ENCODE peak calls at places on chromosomes 5 and 9, in nine cellular contexts. I is CD8-positive, alpha-beta T cell; B is bronchial epithelial cell; R is astrocyte of the spinal cord; T is brain microvascular endothelial cell; D is PC-3; P is HepG2; G is DND-41; F is pancreas. J is an unnamed sample.

GRCh38 chr9:133252301-133252776 is 22.7 kb downstream of the ABO start:
- DNase-seq in I (no peak), B (peak; percentile 27), R (no peak), T (no peak), D (peak; percentile 59), P (no peak), G (no peak), F (no peak), J (no peak)

GRCh38 chr5:139637438-139638089 is 10.6 kb upstream of the CXXC5 start:
- DNase-seq in I (peak; percentile 74), B (no peak), R (peak; percentile 82), T (no peak), D (peak; percentile 78), P (peak; percentile 78), G (peak; percentile 12), F (peak; percentile 97), J (no peak)

GRCh38 chr5:154103223-154103622 is 64.5 kb downstream of the MFAP3 start:
- DNase-seq in I (no peak), B (no peak), R (no peak), T (no peak), D (no peak), P (no peak), G (peak; percentile 51), F (no peak), J (no peak)

GRCh38 chr9:75488082-75488713 is 399.9 kb downstream of the OSTF1 start:
- DNase-seq in I (no peak), B (no peak), R (no peak), T (no peak), D (no peak), P (no peak), G (no peak), F (no peak), J (no peak)

GRCh38 chr5:71882826-71883744 is 164.0 kb downstream of the CARTPT start:
- DNase-seq in I (no peak), B (peak; percentile 34), R (peak; percentile 55), T (peak; percentile 14), D (peak; percentile 79), P (no peak), G (no peak), F (no peak), J (peak; percentile 55)

GRCh38 chr9:129487658-129488483 is 133.0 kb downstream of the C9orf50 start:
- DNase-seq in I (peak; percentile 64), B (peak; percentile 75), R (peak; percentile 71), T (peak; percentile 70), D (no peak), P (no peak), G (peak; percentile 33), F (peak; percentile 81), J (no peak)

GRCh38 chr9:38211002-38211401 is 142.0 kb upstream of the SHB start:
- DNase-seq in I (no peak), B (no peak), R (no peak), T (no peak), D (no peak), P (no peak), G (no peak), F (no peak), J (no peak)

GRCh38 chr5:112684737-112685136 is 52.9 kb upstream of the APC start:
- DNase-seq in I (no peak), B (no peak), R (peak; percentile 16), T (peak; percentile 57), D (no peak), P (no peak), G (no peak), F (no peak), J (peak; percentile 46)

GRCh38 chr9:16321461-16322119 is 548.9 kb downstream of the BNC2 start:
- DNase-seq in I (no peak), B (peak; percentile 67), R (peak; percentile 60), T (no peak), D (peak; percentile 69), P (no peak), G (no peak), F (no peak), J (peak; percentile 21)

GRCh38 chr5:143010335-143010734 is 240.2 kb downstream of the ARHGAP26 start:
- DNase-seq in I (no peak), B (peak; percentile 89), R (no peak), T (no peak), D (no peak), P (no peak), G (no peak), F (no peak), J (no peak)

GRCh38 chr9:136643596-136644342 is 18.9 kb upstream of the EGFL7 start:
- DNase-seq in I (no peak), B (no peak), R (no peak), T (no peak), D (no peak), P (no peak), G (no peak), F (peak; percentile 79), J (no peak)

GRCh38 chr9:4489562-4489918 is 728 bp upstream of the SLC1A1 start:
- DNase-seq in I (no peak), B (no peak), R (no peak), T (no peak), D (peak; percentile 43), P (no peak), G (no peak), F (no peak), J (no peak)

GRCh38 chr5:65203746-65204145 is 278.0 kb downstream of the ADAMTS6 start:
- DNase-seq in I (no peak), B (peak; percentile 92), R (peak; percentile 90), T (peak; percentile 79), D (peak; percentile 78), P (no peak), G (no peak), F (no peak), J (peak; percentile 82)

GRCh38 chr9:26535146-26535545 is 357.5 kb downstream of the CAAP1 start:
- DNase-seq in I (no peak), B (no peak), R (no peak), T (no peak), D (no peak), P (no peak), G (no peak), F (no peak), J (no peak)

GRCh38 chr9:19931066-19931465 is 142.2 kb upstream of the SLC24A2 start:
- DNase-seq in I (no peak), B (no peak), R (no peak), T (no peak), D (no peak), P (no peak), G (no peak), F (no peak), J (no peak)

GRCh38 chr9:19926774-19927173 is 137.9 kb upstream of the SLC24A2 start:
- DNase-seq in I (no peak), B (no peak), R (no peak), T (no peak), D (no peak), P (no peak), G (no peak), F (no peak), J (no peak)

GRCh38 chr9:19924090-19924489 is 135.3 kb upstream of the SLC24A2 start:
- DNase-seq in I (no peak), B (peak; percentile 43), R (no peak), T (no peak), D (no peak), P (no peak), G (no peak), F (no peak), J (no peak)

GRCh38 chr9:19922476-19923118 is 133.8 kb upstream of the SLC24A2 start:
- DNase-seq in I (no peak), B (peak; percentile 51), R (peak; percentile 63), T (peak; percentile 72), D (peak; percentile 63), P (peak; percentile 21), G (peak; percentile 13), F (no peak), J (peak; percentile 10)

GRCh38 chr9:19925674-19926503 is 137.1 kb upstream of the SLC24A2 start:
- DNase-seq in I (peak; percentile 74), B (peak; percentile 88), R (peak; percentile 75), T (peak; percentile 61), D (peak; percentile 83), P (peak; percentile 55), G (peak; percentile 83), F (peak; percentile 59), J (no peak)
- H3K4me3 ChIP-seq in I (peak overlapping the region; percentile 26), B (peak overlapping the region; percentile 6), R (peak overlapping the region; percentile 48), T (peak overlapping the region; percentile 57), D (peak overlapping the region; percentile 44), P (no peak overlapping the region), G (peak overlapping the region; percentile 47), F (no peak overlapping the region), J (peak overlapping the region; percentile 41)

DNA sequence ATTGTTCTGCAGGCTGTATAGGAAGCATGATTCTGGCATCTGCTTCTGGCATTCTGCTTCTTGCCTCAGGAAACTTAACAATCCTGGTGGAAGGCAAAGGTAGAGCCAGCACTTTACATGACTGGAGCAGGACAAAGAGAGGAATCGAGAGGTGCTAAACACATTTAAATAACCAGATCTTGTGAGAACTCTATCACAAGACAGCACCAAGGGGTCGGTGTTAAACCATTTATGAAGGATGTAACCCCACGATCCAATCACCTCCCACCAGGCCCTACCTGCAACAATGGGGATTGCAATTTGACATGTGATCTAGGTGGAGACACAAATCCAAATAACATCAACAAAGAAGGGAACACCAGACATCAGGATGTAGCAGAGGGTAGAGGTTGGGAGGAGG is 221.5 kb downstream of the CDH12 start:
- DNase-seq in I (no peak), B (no peak), R (no peak), T (no peak), D (no peak), P (no peak), G (no peak), F (no peak), J (no peak)
- TF ChIP-seq CTCF in I (no peak), B (no peak), R (no peak), T (no peak), D (no peak), P (no peak), G (no peak), F (no peak), J (no peak)

DNA sequence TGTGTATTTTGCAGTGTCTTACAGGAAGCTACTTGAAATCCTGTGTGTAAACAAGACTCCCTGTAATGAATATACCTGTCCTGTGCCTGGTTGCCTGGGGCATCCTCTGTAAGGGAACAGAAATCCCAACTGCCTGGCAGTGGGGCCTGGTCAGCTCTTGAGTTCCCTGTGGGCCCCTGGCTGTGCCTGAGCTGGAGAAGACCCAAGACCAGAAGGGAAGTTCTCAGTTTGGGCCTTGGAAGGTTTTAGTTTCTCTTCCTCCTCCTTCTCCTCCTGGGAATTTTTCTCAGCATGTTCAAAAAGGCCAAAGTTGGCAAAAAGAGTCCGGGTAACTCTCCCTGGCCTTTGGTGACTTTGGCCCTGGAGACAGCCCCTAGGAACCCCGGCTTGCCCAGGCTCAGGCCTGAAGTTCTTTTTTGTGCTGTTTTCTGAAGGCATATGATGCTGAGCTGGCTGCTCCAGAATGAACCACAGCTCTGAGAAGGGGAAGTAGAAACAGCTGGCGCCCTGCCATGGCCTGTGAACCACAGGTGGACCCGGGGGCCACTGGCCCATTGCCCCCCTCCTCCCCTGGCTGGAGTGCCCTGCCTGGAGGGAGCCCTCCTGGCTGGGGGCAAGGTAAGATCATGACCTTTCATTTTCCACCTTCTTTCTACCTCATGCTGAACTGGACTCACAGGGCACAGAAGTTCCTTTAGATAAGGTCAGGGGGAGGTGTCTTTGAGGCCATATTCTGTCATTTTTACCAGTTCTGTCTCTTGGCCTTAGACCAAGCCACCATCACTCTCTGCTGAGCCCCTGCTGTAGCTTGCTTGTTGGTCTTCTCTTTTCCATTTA is 5.8 kb downstream of the TMEM268 start:
- DNase-seq in I (no peak), B (peak; percentile 35), R (no peak), T (no peak), D (peak; percentile 43), P (no peak), G (no peak), F (peak; percentile 77), J (no peak)
- H3K4me3 ChIP-seq in I (no peak overlapping the region), B (no peak overlapping the region), R (no peak overlapping the region), T (no peak overlapping the region), D (no peak overlapping the region), P (no peak overlapping the region), G (no peak overlapping the region), F (no peak overlapping the region), J (no peak overlapping the region)

GRCh38 chr5:138464388-138465287 is 641 bp upstream of the EGR1 start:
- DNase-seq in I (peak; percentile 94), B (peak; percentile 92), R (peak; percentile 99), T (peak; percentile 99), D (peak; percentile 96), P (peak; percentile 97), G (peak; percentile 98), F (peak; percentile 99), J (peak; percentile 97)
- TF ChIP-seq CTCF in I (peak; percentile 68), B (no peak), R (no peak), T (no peak), D (peak; percentile 34), P (no peak), G (no peak), F (no peak), J (no peak)

J was measured in AG09309.